ENCODE peak calls at places on chromosome 13, in four cellular contexts. A is H9, I is IMR-90, L is H1. H is an unnamed sample.
A peak's percentile ranks its signal among the peaks of the same experiment; 100 is the strongest.

GRCh38 chr13:60396008-60396782 is 825 bp upstream of the TDRD3 start:
- DNase-seq in A (peak; percentile 94), I (peak; percentile 87), L (peak; percentile 86), H (peak; percentile 79)

GRCh38 chr13:25840931-25841330 is 210.9 kb downstream of the SHISA2 start:
- DNase-seq in A (no peak), I (no peak), L (no peak), H (no peak)

GRCh38 chr13:35700661-35701060 is 224.2 kb upstream of the MAB21L1 start:
- DNase-seq in A (no peak), I (peak; percentile 72), L (no peak), H (no peak)

GRCh38 chr13:26786651-26787295 is 26.2 kb upstream of the GPR12 start:
- DNase-seq in A (no peak), I (no peak), L (no peak), H (no peak)

GRCh38 chr13:62250501-62251175 is 835.0 kb upstream of the PCDH20 start:
- DNase-seq in A (no peak), I (no peak), L (no peak), H (no peak)

GRCh38 chr13:80040219-80040976 is 300.5 kb downstream of the SPRY2 start:
- DNase-seq in A (no peak), I (peak; percentile 100), L (no peak), H (no peak)

GRCh38 chr13:100230813-100231575 is 142.1 kb downstream of the PCCA start:
- DNase-seq in A (no peak), I (no peak), L (no peak), H (no peak)

GRCh38 chr13:113089693-113090414 is 15.7 kb upstream of the F7 start:
- DNase-seq in A (peak; percentile 61), I (no peak), L (no peak), H (no peak)

GRCh38 chr13:108987488-108987887 is 358.1 kb downstream of the MYO16 start:
- DNase-seq in A (no peak), I (peak; percentile 62), L (no peak), H (no peak)

GRCh38 chr13:85228692-85229091 is 570.5 kb downstream of the SLITRK6 start:
- DNase-seq in A (no peak), I (no peak), L (no peak), H (no peak)

GRCh38 chr13:80235131-80235530 is 105.8 kb downstream of the SPRY2 start:
- DNase-seq in A (no peak), I (no peak), L (no peak), H (no peak)

GRCh38 chr13:46522692-46523040 is 30.3 kb upstream of the LRCH1 start:
- DNase-seq in A (no peak), I (no peak), L (no peak), H (no peak)

GRCh38 chr13:28763887-28764286 is 45.1 kb upstream of the SLC46A3 start:
- DNase-seq in A (no peak), I (no peak), L (no peak), H (no peak)

GRCh38 chr13:51370116-51370515 is 30.6 kb downstream of the SERPINE3 start:
- DNase-seq in A (no peak), I (peak; percentile 41), L (no peak), H (no peak)

GRCh38 chr13:28467034-28467433 is 27.9 kb downstream of the FLT1 start:
- DNase-seq in A (no peak), I (no peak), L (no peak), H (no peak)

GRCh38 chr13:80716610-80717081 is 375.7 kb upstream of the SPRY2 start:
- DNase-seq in A (no peak), I (no peak), L (peak; percentile 46), H (no peak)

GRCh38 chr13:103022328-103022727 is 43.9 kb downstream of the SLC10A2 start:
- DNase-seq in A (no peak), I (no peak), L (no peak), H (no peak)

GRCh38 chr13:43263047-43263446 is 239.7 kb downstream of the DNAJC15 start:
- DNase-seq in A (no peak), I (no peak), L (no peak), H (no peak)

GRCh38 chr13:46778879-46779278 is 18.1 kb downstream of the ESD start:
- DNase-seq in A (no peak), I (peak; percentile 68), L (no peak), H (no peak)

GRCh38 chr13:25927363-25927762 is 124.5 kb downstream of the SHISA2 start:
- DNase-seq in A (no peak), I (no peak), L (no peak), H (no peak)

GRCh38 chr13:103948477-103948876 is 882.3 kb upstream of the SLC10A2 start:
- DNase-seq in A (no peak), I (no peak), L (no peak), H (no peak)

GRCh38 chr13:114125589-114125988 is 6.8 kb downstream of the RASA3 start:
- DNase-seq in A (no peak), I (no peak), L (no peak), H (no peak)

GRCh38 chr13:31045621-31046081 is 113.2 kb downstream of the TEX26 start:
- DNase-seq in A (no peak), I (peak; percentile 97), L (no peak), H (no peak)

GRCh38 chr13:48896312-48896711 is 79.4 kb upstream of the FNDC3A start:
- DNase-seq in A (no peak), I (peak; percentile 87), L (no peak), H (no peak)

DNA sequence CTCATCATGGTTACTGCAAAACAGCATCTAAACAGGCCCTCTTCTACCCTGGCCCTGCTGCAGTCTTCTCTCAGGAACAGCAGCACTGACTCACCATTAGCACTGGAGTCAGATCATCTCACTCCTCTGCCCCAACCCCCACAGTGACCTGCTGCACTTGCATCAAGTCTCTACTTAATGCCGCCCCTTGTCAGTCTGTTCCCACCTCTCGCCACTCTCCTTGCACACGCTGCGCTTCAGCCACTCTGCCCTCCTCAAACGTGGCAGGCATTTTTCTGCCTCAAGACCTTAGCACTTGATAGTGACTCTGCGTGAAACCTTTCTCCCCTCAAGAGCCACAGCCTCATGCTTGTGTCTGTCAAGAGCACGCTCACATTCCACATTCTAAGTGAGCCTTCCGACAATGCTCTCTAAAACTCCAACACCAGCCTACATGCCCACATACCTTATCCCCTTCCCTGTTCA is 22.1 kb downstream of the MIPEP start:
- DNase-seq in A (peak; percentile 41), I (peak; percentile 85), L (no peak), H (no peak)
- H3K9ac ChIP-seq in A (no peak overlapping the region), I (peak overlapping the region; percentile 72), L (no peak overlapping the region), H (no peak overlapping the region)

GRCh38 chr13:71962126-71962525 is 95.1 kb upstream of the DACH1 start:
- DNase-seq in A (no peak), I (no peak), L (no peak), H (no peak)
- H4K91ac ChIP-seq in A (no peak overlapping the region), I (no peak overlapping the region), L (no peak overlapping the region), H (no peak overlapping the region)

DNA sequence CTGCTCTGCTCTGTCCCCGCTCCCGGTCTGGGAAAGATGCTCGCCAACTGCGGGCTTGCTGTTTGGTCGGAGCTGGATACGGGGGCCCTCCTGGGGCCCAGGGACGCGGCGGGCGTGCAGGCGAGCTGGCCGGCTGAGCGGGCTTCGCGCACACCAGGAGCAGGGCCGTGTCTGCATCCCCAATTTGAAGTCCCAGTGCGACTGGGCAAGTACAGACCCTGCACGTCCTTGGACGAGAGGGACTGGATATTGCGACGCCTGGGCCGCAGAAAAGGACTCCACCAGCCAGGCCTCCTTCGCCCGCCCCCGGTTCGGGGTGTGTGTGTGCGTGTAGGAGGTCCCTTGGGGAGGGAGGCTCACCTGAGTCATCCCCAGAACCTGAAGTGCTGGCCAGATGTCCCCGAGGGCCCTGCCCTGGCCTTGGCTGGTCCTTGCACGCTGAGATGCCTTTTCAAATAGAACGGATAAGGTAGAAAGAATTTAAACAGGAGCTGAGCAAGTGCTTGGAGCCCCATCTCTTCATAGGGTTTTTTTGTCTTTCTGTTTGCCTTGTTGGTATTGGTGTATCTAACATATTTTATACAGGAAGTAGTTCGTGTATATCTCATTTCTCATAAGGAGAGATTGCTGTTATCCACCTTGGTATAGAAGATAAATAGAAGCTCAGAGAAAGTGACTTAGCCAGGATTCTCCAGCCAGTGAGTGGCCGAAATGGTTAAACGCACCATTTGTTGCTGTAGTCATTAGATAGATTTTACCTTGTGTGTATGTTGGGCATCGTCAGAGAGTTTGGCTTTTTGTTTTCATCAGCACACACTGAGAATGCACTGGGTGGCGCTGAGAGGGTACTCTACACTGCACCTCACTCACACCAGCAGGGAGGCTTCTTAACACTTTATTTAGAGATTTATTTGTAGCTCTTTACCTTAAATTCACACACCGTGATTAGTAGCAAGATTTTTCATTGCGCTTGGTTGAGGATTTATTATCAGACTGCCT is 1.1 kb downstream of the NAXD start:
- DNase-seq in A (no peak), I (peak; percentile 72), L (peak; percentile 69), H (peak; percentile 26)
- H3K4ac ChIP-seq in A (no peak overlapping the region), I (peak overlapping the region; percentile 81), L (no peak overlapping the region), H (peak overlapping the region; percentile 46)

GRCh38 chr13:44268965-44269364 is 104.7 kb upstream of the SERP2 start:
- DNase-seq in A (no peak), I (no peak), L (no peak), H (no peak)
- H3K9ac ChIP-seq in A (no peak overlapping the region), I (no peak overlapping the region), L (no peak overlapping the region), H (no peak overlapping the region)

GRCh38 chr13:97199451-97199850 is 22.7 kb upstream of the MBNL2 start:
- DNase-seq in A (no peak), I (no peak), L (no peak), H (no peak)

GRCh38 chr13:97200081-97200942 is 21.8 kb upstream of the MBNL2 start:
- DNase-seq in A (no peak), I (peak; percentile 56), L (no peak), H (no peak)

GRCh38 chr13:97205971-97206370 is 16.2 kb upstream of the MBNL2 start:
- DNase-seq in A (no peak), I (peak; percentile 68), L (no peak), H (no peak)

GRCh38 chr13:97205465-97205864 is 16.7 kb upstream of the MBNL2 start:
- DNase-seq in A (no peak), I (no peak), L (no peak), H (no peak)

DNA sequence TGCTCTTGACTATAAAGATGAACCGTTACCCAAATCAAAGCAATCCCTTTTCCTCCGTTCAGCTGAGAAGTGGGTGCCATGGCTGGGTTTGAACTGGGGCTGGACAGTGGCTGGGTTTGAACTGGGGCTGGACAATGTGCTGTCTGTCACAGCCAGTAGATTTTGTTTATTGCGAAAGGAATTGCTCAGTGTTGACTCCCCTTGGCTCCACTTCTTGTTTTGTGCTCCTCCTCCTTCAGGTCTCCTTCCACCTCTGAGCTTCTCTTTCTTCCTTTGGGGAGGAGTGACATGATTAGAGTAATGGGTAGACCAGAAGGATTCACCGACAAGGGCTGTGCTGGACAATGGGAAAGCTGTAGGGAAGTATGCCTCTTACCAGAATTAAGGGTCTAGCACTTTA is 19.4 kb upstream of the MBNL2 start:
- DNase-seq in A (no peak), I (no peak), L (no peak), H (no peak)
- H4K91ac ChIP-seq in A (no peak overlapping the region), I (no peak overlapping the region), L (no peak overlapping the region), H (peak overlapping the region; percentile 9)

H was measured in neuronal stem cell.